ENCODE peak calls at places on chromosome 10, in five cellular contexts. P is stimulated activated CD8-positive, alpha-beta memory T cell treated with anti-CD3 and anti-CD28 coated beads, Interleukin-7, amount 100 ng/mL, for 48 hours; A is lower lobe of right lung; W is lung; C is IMR-90. Q is an unnamed sample.

GRCh38 chr10:29481906-29482440 is 152.8 kb downstream of the SVIL start:
- DNase-seq in A (no peak), P (no peak), W (no peak), C (no peak), Q (no peak)

GRCh38 chr10:48890904-48891839 is 48.5 kb downstream of the LRRC18 start:
- DNase-seq in P (no peak), A (no peak), W (no peak), C (no peak), Q (no peak)

GRCh38 chr10:3625959-3626751 is 158.9 kb downstream of the KLF6 start:
- DNase-seq in C (peak), A (no peak), W (no peak), P (no peak), Q (no peak)

GRCh38 chr10:59851864-59852263 is 54.5 kb downstream of the CCDC6 start:
- DNase-seq in A (no peak), P (no peak), C (no peak), W (no peak), Q (no peak)

GRCh38 chr10:74548676-74549075 is 277.7 kb upstream of the KAT6B start:
- DNase-seq in P (no peak), C (peak), A (no peak), W (no peak), Q (no peak)

GRCh38 chr10:4736608-4737007 is 89.4 kb upstream of the AKR1E2 start:
- DNase-seq in P (no peak), A (no peak), C (no peak), W (no peak), Q (no peak)

GRCh38 chr10:69103784-69104183 is 15.9 kb downstream of the SRGN start:
- DNase-seq in C (no peak), P (no peak), A (no peak), W (no peak), Q (no peak)

GRCh38 chr10:24953350-24954074 is 1.1 kb upstream of the PRTFDC1 start:
- DNase-seq in W (no peak), P (no peak), A (no peak), C (peak), Q (no peak)

GRCh38 chr10:131843089-131843595 is 57.7 kb upstream of the PPP2R2D start:
- DNase-seq in A (no peak), P (no peak), C (no peak), W (no peak), Q (no peak)

GRCh38 chr10:6473901-6474370 is 106.1 kb downstream of the PRKCQ start:
- DNase-seq in P (no peak), A (no peak), C (no peak), W (no peak), Q (no peak)

GRCh38 chr10:58919927-58920654 is 256.4 kb upstream of the PHYHIPL start:
- DNase-seq in W (no peak), A (no peak), P (no peak), C (peak), Q (no peak)

GRCh38 chr10:131651674-131652093 is 249.1 kb upstream of the PPP2R2D start:
- DNase-seq in C (no peak), A (no peak), P (no peak), W (no peak), Q (no peak)

GRCh38 chr10:110220383-110220782 is 13.0 kb downstream of the MXI1 start:
- DNase-seq in P (no peak), W (no peak), A (no peak), C (no peak), Q (peak)

GRCh38 chr10:92931597-92931996 is 83.3 kb downstream of the EXOC6 start:
- DNase-seq in P (no peak), C (no peak), A (no peak), W (no peak), Q (no peak)

GRCh38 chr10:126569513-126570447 is 100.7 kb downstream of the C10orf90 start:
- DNase-seq in W (no peak), C (peak), A (no peak), P (no peak), Q (no peak)

GRCh38 chr10:124301736-124302135 is 117.0 kb downstream of the OAT start:
- DNase-seq in P (no peak), W (no peak), A (no peak), C (no peak), Q (peak)

GRCh38 chr10:4670737-4671136 is 155.3 kb upstream of the AKR1E2 start:
- DNase-seq in P (no peak), C (peak), A (no peak), W (no peak), Q (no peak)

GRCh38 chr10:87094373-87095240 is at the start of the genes GLUD1 and SHLD2:
- DNase-seq in C (peak), P (peak), A (peak), W (peak), Q (peak)

GRCh38 chr10:120041807-120042545 is 149.4 kb downstream of the SEC23IP start:
- DNase-seq in P (no peak), C (no peak), A (no peak), W (no peak), Q (no peak)

GRCh38 chr10:123150229-123150985 is 2.5 kb downstream of the HMX2 start:
- DNase-seq in W (no peak), A (no peak), P (no peak), C (no peak), Q (no peak)

GRCh38 chr10:55374917-55375316 is 573.9 kb upstream of the PCDH15 start:
- DNase-seq in C (no peak), A (no peak), P (no peak), W (no peak), Q (no peak)

GRCh38 chr10:111824128-111824527 is 359.4 kb downstream of the GPAM start:
- DNase-seq in C (no peak), P (no peak), W (no peak), A (no peak), Q (no peak)

GRCh38 chr10:84342584-84342983 is 14.2 kb downstream of the CCSER2 start:
- DNase-seq in W (no peak), C (no peak), P (no peak), A (no peak), Q (no peak)

GRCh38 chr10:10164845-10165244 is 852.8 kb upstream of the CELF2 start:
- DNase-seq in W (no peak), A (no peak), C (no peak), P (no peak), Q (no peak)

GRCh38 chr10:14553434-14553833 is 221.3 kb downstream of the FAM107B start:
- DNase-seq in A (no peak), W (no peak), C (peak), P (no peak), Q (no peak)

GRCh38 chr10:118670472-118671124 is 75.2 kb upstream of the PRLHR start:
- DNase-seq in A (no peak), P (no peak), W (no peak), C (no peak), Q (no peak)

GRCh38 chr10:78913219-78914059 is 155.3 kb upstream of the ZMIZ1 start:
- DNase-seq in A (no peak), P (no peak), W (no peak), C (no peak), Q (peak)

GRCh38 chr10:78567680-78568453 is 500.9 kb upstream of the ZMIZ1 start:
- DNase-seq in W (no peak), P (no peak), A (peak), C (no peak), Q (no peak)

GRCh38 chr10:29648114-29648982 is 13.6 kb upstream of the SVIL start:
- DNase-seq in W (no peak), C (peak), P (no peak), A (no peak), Q (peak)

GRCh38 chr10:83580373-83581012 is 558.8 kb upstream of the GHITM start:
- DNase-seq in P (no peak), A (no peak), W (no peak), C (no peak), Q (no peak)

GRCh38 chr10:21337171-21337792 is 188.2 kb downstream of the SKIDA1 start:
- DNase-seq in P (no peak), A (no peak), C (no peak), W (no peak), Q (no peak)

GRCh38 chr10:121823993-121824463 is 103.8 kb downstream of the ATE1 start:
- DNase-seq in P (no peak), A (no peak), W (no peak), C (peak), Q (no peak)

GRCh38 chr10:87744606-87745005 is 73.4 kb downstream of the ATAD1 start:
- DNase-seq in P (no peak), A (no peak), C (no peak), W (no peak), Q (no peak)

GRCh38 chr10:78904196-78904595 is 164.6 kb upstream of the ZMIZ1 start:
- DNase-seq in W (peak), A (no peak), C (no peak), P (no peak), Q (no peak)

GRCh38 chr10:73506491-73506890 is 10.7 kb upstream of the PPP3CB start:
- DNase-seq in W (no peak), P (no peak), C (peak), A (no peak), Q (no peak)